ENCODE peak calls at places on chromosome 14, in six cellular contexts. One of them, this sample, is unnamed.

GRCh38 chr14:37591941-37592287 is 3.1 kb downstream of the FOXA1 start:
- DNase-seq in HepG2: no peak
- DNase-seq in GM12891: no peak
- DNase-seq in SK-N-SH: no peak
- DNase-seq in GM12892: no peak
- DNase-seq in H1: peak
- DNase-seq in this sample: no peak

GRCh38 chr14:99751539-99752485 is 41.4 kb upstream of the EML1 start:
- DNase-seq in HepG2: no peak
- DNase-seq in GM12891: no peak
- DNase-seq in SK-N-SH: no peak
- DNase-seq in GM12892: no peak
- DNase-seq in H1: no peak
- DNase-seq in this sample: no peak

GRCh38 chr14:95045836-95046430 is 111.4 kb downstream of the DICER1 start:
- DNase-seq in HepG2: no peak
- DNase-seq in GM12891: no peak
- DNase-seq in SK-N-SH: no peak
- DNase-seq in GM12892: no peak
- DNase-seq in H1: no peak
- DNase-seq in this sample: no peak

GRCh38 chr14:72682188-72682587 is 211.7 kb downstream of the DPF3 start:
- DNase-seq in HepG2: no peak
- DNase-seq in GM12891: no peak
- DNase-seq in SK-N-SH: peak
- DNase-seq in GM12892: no peak
- DNase-seq in H1: no peak
- DNase-seq in this sample: no peak

GRCh38 chr14:75437201-75438143 is 9.7 kb downstream of the JDP2 start:
- DNase-seq in HepG2: no peak
- DNase-seq in GM12891: no peak
- DNase-seq in SK-N-SH: no peak
- DNase-seq in GM12892: no peak
- DNase-seq in H1: no peak
- DNase-seq in this sample: no peak

GRCh38 chr14:24307575-24308341 is at the start of gene CIDEB:
- DNase-seq in HepG2: peak
- DNase-seq in GM12891: peak
- DNase-seq in SK-N-SH: peak
- DNase-seq in GM12892: peak
- DNase-seq in H1: peak
- DNase-seq in this sample: no peak

GRCh38 chr14:50083467-50084337 is 32.7 kb downstream of the VCPKMT start:
- DNase-seq in HepG2: no peak
- DNase-seq in GM12891: no peak
- DNase-seq in SK-N-SH: no peak
- DNase-seq in GM12892: no peak
- DNase-seq in H1: no peak
- DNase-seq in this sample: no peak

GRCh38 chr14:77950371-77950770 is 150.5 kb downstream of the ADCK1 start:
- DNase-seq in HepG2: no peak
- DNase-seq in GM12891: no peak
- DNase-seq in SK-N-SH: no peak
- DNase-seq in GM12892: no peak
- DNase-seq in H1: no peak
- DNase-seq in this sample: no peak

GRCh38 chr14:24273422-24273998 is 2.1 kb upstream of the RABGGTA start:
- DNase-seq in HepG2: peak
- DNase-seq in GM12891: no peak
- DNase-seq in SK-N-SH: peak
- DNase-seq in GM12892: no peak
- DNase-seq in H1: no peak
- DNase-seq in this sample: no peak

GRCh38 chr14:69315302-69315701 is 55.3 kb downstream of the GALNT16 start:
- DNase-seq in HepG2: no peak
- DNase-seq in GM12891: no peak
- DNase-seq in SK-N-SH: no peak
- DNase-seq in GM12892: no peak
- DNase-seq in H1: no peak
- DNase-seq in this sample: no peak

GRCh38 chr14:49306152-49306751 is 279.9 kb downstream of the RPS29 start:
- DNase-seq in HepG2: peak
- DNase-seq in GM12891: no peak
- DNase-seq in SK-N-SH: peak
- DNase-seq in GM12892: no peak
- DNase-seq in H1: no peak
- DNase-seq in this sample: no peak

GRCh38 chr14:61540931-61541330 is 154.4 kb upstream of the HIF1A start:
- DNase-seq in HepG2: no peak
- DNase-seq in GM12891: no peak
- DNase-seq in SK-N-SH: no peak
- DNase-seq in GM12892: no peak
- DNase-seq in H1: no peak
- DNase-seq in this sample: no peak
- TF ChIP-seq TAF1 in HepG2: no peak
- TF ChIP-seq TAF1 in GM12891: no peak
- TF ChIP-seq TAF1 in SK-N-SH: no peak
- TF ChIP-seq TAF1 in GM12892: no peak
- TF ChIP-seq TAF1 in H1: no peak
- TF ChIP-seq TAF1 in this sample: no peak

GRCh38 chr14:91246051-91246852 is 1.7 kb upstream of the GPR68 start:
- DNase-seq in HepG2: no peak
- DNase-seq in GM12891: no peak
- DNase-seq in SK-N-SH: no peak
- DNase-seq in GM12892: no peak
- DNase-seq in H1: no peak
- DNase-seq in this sample: no peak
- TF ChIP-seq TAF1 in HepG2: no peak
- TF ChIP-seq TAF1 in GM12891: no peak
- TF ChIP-seq TAF1 in SK-N-SH: no peak
- TF ChIP-seq TAF1 in GM12892: no peak
- TF ChIP-seq TAF1 in H1: no peak
- TF ChIP-seq TAF1 in this sample: no peak

DNA sequence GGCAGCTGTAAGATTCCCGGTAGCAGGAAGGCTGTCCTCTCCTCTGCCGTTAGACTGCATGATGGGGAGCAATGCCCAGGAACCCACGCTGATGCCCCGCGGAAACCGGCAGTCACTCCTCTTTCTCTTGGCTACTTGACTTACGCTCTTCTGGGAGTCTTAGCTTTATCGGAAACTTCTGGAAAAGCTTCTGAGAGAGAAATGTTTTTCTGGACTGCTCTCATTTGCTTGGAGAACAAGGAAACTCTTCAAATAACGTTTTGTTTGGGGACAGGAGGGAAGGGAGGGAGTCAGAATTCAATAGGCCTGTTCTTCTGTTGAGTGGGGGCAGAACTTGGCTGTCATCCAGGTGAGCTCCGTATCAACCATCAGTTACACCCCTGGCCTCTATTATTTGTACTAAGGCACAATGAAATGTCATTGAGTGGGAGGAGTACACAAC is 128.0 kb upstream of the MAX start:
- DNase-seq in HepG2: peak
- DNase-seq in GM12891: no peak
- DNase-seq in SK-N-SH: peak
- DNase-seq in GM12892: no peak
- DNase-seq in H1: no peak
- DNase-seq in this sample: no peak
- TF ChIP-seq TAF1 in HepG2: no peak
- TF ChIP-seq TAF1 in GM12891: no peak
- TF ChIP-seq TAF1 in SK-N-SH: no peak
- TF ChIP-seq TAF1 in GM12892: no peak
- TF ChIP-seq TAF1 in H1: no peak
- TF ChIP-seq TAF1 in this sample: no peak

GRCh38 chr14:103003351-103003615 is 54.1 kb downstream of the CDC42BPB start:
- DNase-seq in HepG2: no peak
- DNase-seq in GM12891: no peak
- DNase-seq in SK-N-SH: no peak
- DNase-seq in GM12892: no peak
- DNase-seq in H1: no peak
- DNase-seq in this sample: no peak

GRCh38 chr14:103001226-103001625 is 56.1 kb downstream of the CDC42BPB start:
- DNase-seq in HepG2: no peak
- DNase-seq in GM12891: no peak
- DNase-seq in SK-N-SH: no peak
- DNase-seq in GM12892: no peak
- DNase-seq in H1: no peak
- DNase-seq in this sample: no peak

GRCh38 chr14:103001651-103002396 is 55.5 kb downstream of the CDC42BPB start:
- DNase-seq in HepG2: no peak
- DNase-seq in GM12891: peak
- DNase-seq in SK-N-SH: no peak
- DNase-seq in GM12892: no peak
- DNase-seq in H1: no peak
- DNase-seq in this sample: peak

GRCh38 chr14:103003850-103004249 is 53.5 kb downstream of the CDC42BPB start:
- DNase-seq in HepG2: no peak
- DNase-seq in GM12891: no peak
- DNase-seq in SK-N-SH: no peak
- DNase-seq in GM12892: no peak
- DNase-seq in H1: no peak
- DNase-seq in this sample: no peak

DNA sequence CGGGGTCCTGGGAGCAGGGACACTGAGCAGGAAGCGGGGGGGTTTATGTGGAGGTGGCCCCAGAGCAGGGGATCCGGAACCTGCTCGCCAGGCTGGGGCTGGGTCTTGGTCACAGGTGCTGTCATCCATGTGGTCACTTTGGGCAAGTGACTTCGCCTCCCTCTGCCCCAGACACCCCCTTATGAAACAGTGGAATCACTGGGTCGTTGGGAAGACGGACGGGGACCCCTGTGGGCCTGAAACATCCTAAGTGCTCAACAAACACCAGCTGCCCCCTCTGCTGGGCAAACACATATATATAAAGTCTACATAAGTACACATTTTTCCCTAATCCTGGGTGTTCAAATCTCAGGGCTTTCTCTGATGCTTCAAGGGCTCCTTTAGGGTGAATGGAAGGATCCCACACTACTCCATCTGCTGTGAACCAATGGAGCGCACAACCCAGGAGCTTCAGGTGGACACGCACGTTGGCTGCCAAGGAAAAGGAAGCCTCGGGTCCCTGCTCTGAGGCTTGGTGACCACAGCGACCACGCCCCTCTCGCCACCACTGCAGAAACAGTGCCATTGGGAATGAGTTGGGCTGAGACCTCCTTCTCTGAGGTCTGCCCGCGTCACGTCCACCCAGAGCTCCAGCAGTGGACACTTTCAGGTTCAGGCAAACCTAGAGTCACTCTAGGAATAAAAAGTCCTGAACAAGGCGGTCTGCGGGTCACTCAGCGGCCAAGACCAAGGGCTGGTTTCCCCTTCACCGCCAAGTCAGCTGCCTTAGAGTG is 54.6 kb downstream of the CDC42BPB start:
- DNase-seq in HepG2: peak
- DNase-seq in GM12891: no peak
- DNase-seq in SK-N-SH: no peak
- DNase-seq in GM12892: no peak
- DNase-seq in H1: no peak
- DNase-seq in this sample: no peak
- TF ChIP-seq TAF1 in HepG2: no peak
- TF ChIP-seq TAF1 in GM12891: no peak
- TF ChIP-seq TAF1 in SK-N-SH: no peak
- TF ChIP-seq TAF1 in GM12892: no peak
- TF ChIP-seq TAF1 in H1: no peak
- TF ChIP-seq TAF1 in this sample: no peak

DNA sequence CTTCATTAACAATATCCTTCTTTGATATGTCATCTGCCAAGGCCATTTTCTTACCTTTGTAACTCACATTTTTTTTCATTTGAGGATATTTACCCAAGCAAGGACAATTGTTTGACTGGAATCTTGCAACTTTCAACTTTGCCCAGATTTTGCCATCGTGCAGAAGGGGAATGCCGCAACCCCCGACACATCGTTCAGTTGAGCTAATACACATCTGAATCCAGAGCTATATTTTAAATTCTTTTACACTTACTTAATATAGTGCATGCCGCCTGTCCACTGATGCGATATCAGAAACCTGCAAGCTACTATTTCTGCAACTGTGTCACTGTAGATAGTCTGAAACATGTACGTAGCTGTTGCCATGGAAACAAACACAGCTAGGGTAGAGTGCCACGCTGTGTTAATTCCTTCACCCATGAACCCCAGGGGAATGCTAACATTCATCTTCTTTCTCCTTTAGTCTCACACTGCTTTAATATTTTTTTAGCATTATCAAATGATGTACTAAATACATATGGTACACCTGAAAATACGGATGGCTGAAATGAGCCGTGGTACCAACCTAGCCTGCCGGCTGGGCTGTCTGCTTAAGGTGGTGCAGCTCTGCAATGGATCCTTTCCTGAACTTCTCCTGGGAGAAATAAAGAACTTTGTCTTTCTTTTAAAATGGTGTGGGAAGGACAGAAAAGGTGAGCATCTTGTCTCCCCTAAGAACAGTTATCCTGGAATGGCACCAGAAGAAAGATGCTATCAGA is 77.0 kb upstream of the FOXN3 start:
- DNase-seq in HepG2: peak
- DNase-seq in GM12891: peak
- DNase-seq in SK-N-SH: peak
- DNase-seq in GM12892: peak
- DNase-seq in H1: no peak
- DNase-seq in this sample: peak
- TF ChIP-seq TAF1 in HepG2: no peak
- TF ChIP-seq TAF1 in GM12891: no peak
- TF ChIP-seq TAF1 in SK-N-SH: no peak
- TF ChIP-seq TAF1 in GM12892: no peak
- TF ChIP-seq TAF1 in H1: no peak
- TF ChIP-seq TAF1 in this sample: no peak

GRCh38 chr14:101005447-101005846 is 101.9 kb upstream of the RTL1 start:
- DNase-seq in HepG2: no peak
- DNase-seq in GM12891: no peak
- DNase-seq in SK-N-SH: no peak
- DNase-seq in GM12892: no peak
- DNase-seq in H1: peak
- DNase-seq in this sample: no peak
- TF ChIP-seq TAF1 in HepG2: no peak
- TF ChIP-seq TAF1 in GM12891: no peak
- TF ChIP-seq TAF1 in SK-N-SH: no peak
- TF ChIP-seq TAF1 in GM12892: no peak
- TF ChIP-seq TAF1 in H1: no peak
- TF ChIP-seq TAF1 in this sample: no peak